ENCODE peak calls at places on chromosomes 7 and 10, in seven cellular contexts. T is BJ; X is esophagus squamous epithelium; N is colonic mucosa; P is A549; C is body of pancreas; Z is CD8-positive, alpha-beta T cell. R is an unnamed sample.

GRCh38 chr7:139673762-139674161 is 104.0 kb downstream of the HIPK2 start:
- DNase-seq in P (no peak), X (no peak), N (no peak), C (no peak), Z (no peak), T (no peak), R (no peak)

GRCh38 chr7:151783958-151784575 is 92.8 kb downstream of the PRKAG2 start:
- DNase-seq in Z (no peak), C (no peak), P (no peak), T (no peak), N (no peak), X (no peak), R (no peak)

GRCh38 chr10:62038609-62039190 is 137.2 kb downstream of the ARID5B start:
- DNase-seq in C (peak), T (no peak), X (no peak), N (peak), Z (peak), P (peak), R (no peak)

GRCh38 chr7:113179313-113179712 is 61.0 kb upstream of the SMIM30 start:
- DNase-seq in X (no peak), P (no peak), T (no peak), C (no peak), Z (no peak), N (peak), R (no peak)

GRCh38 chr10:18197706-18198105 is 57.5 kb downstream of the CACNB2 start:
- DNase-seq in C (no peak), X (no peak), Z (no peak), T (no peak), P (no peak), N (no peak), R (no peak)

GRCh38 chr7:12231097-12231496 is 20.0 kb downstream of the TMEM106B start:
- DNase-seq in T (no peak), P (no peak), X (no peak), N (no peak), C (no peak), Z (no peak), R (no peak)

GRCh38 chr7:128191136-128191844 is 49.8 kb upstream of the LEP start:
- DNase-seq in P (no peak), X (no peak), Z (no peak), T (no peak), C (no peak), N (no peak), R (no peak)

GRCh38 chr10:61899997-61900828 is 1.3 kb upstream of the ARID5B start:
- DNase-seq in Z (peak), X (peak), C (peak), N (peak), T (no peak), P (peak), R (no peak)

GRCh38 chr10:42992957-42993390 is 83.9 kb upstream of the RET start:
- DNase-seq in T (no peak), X (no peak), P (no peak), Z (no peak), C (no peak), N (peak), R (no peak)

GRCh38 chr10:78491812-78492211 is 458.1 kb downstream of the RPS24 start:
- DNase-seq in P (no peak), Z (no peak), N (no peak), T (no peak), X (no peak), C (no peak), R (no peak)

GRCh38 chr10:49094707-49095106 is 20.6 kb downstream of the VSTM4 start:
- DNase-seq in T (no peak), Z (no peak), N (no peak), P (no peak), C (no peak), X (no peak), R (no peak)

GRCh38 chr10:76429331-76429625 is 997.9 kb downstream of the LRMDA start:
- DNase-seq in T (no peak), P (no peak), X (no peak), C (no peak), Z (no peak), N (no peak), R (no peak)

GRCh38 chr7:69739182-69739581 is 140.9 kb downstream of the AUTS2 start:
- DNase-seq in X (no peak), C (no peak), P (no peak), T (no peak), Z (no peak), N (no peak), R (no peak)

GRCh38 chr7:30470163-30470770 is 8.3 kb downstream of the NOD1 start:
- DNase-seq in C (no peak), N (no peak), X (no peak), T (no peak), Z (no peak), P (no peak), R (no peak)

GRCh38 chr7:4758111-4758510 is 17.3 kb upstream of the AP5Z1 start:
- DNase-seq in N (no peak), Z (no peak), P (no peak), X (no peak), T (no peak), C (no peak), R (no peak)

GRCh38 chr10:69446650-69447151 is 4.6 kb upstream of the TSPAN15 start:
- DNase-seq in Z (no peak), C (no peak), N (peak), X (no peak), T (peak), P (peak), R (no peak)

GRCh38 chr7:47361746-47362215 is 220.1 kb downstream of the TNS3 start:
- DNase-seq in P (no peak), Z (no peak), X (no peak), N (no peak), T (peak), C (peak), R (peak)

GRCh38 chr7:8190121-8190895 is 71.7 kb downstream of the ICA1 start:
- DNase-seq in N (peak), P (no peak), C (peak), Z (peak), T (no peak), X (no peak), R (peak)

GRCh38 chr10:4981722-4982471 is 18.7 kb downstream of the AKR1C1 start:
- DNase-seq in Z (no peak), T (no peak), N (peak), X (no peak), P (no peak), C (peak), R (peak)

GRCh38 chr10:70874061-70874460 is 14.3 kb downstream of the PCBD1 start:
- DNase-seq in Z (no peak), C (no peak), P (no peak), X (no peak), N (no peak), T (no peak), R (no peak)

GRCh38 chr10:44960482-44961230 is 1.1 kb downstream of the RASSF4 start:
- DNase-seq in P (no peak), C (peak), X (no peak), T (no peak), N (peak), Z (no peak), R (no peak)

GRCh38 chr10:13162013-13162364 is 631 bp downstream of the MCM10 start:
- DNase-seq in N (no peak), X (no peak), T (no peak), Z (no peak), C (no peak), P (peak), R (no peak)

GRCh38 chr7:93148135-93148534 is at the start of gene SAMD9L:
- DNase-seq in N (peak), X (no peak), T (no peak), C (no peak), Z (no peak), P (no peak), R (no peak)

GRCh38 chr10:9339702-9340101 is 1285.2 kb downstream of the GATA3 start:
- DNase-seq in T (no peak), N (no peak), C (no peak), P (no peak), X (no peak), Z (no peak), R (no peak)

GRCh38 chr7:128937271-128937646 is 468 bp upstream of the IRF5 start:
- DNase-seq in C (no peak), P (no peak), Z (no peak), T (no peak), X (no peak), N (no peak), R (no peak)

GRCh38 chr7:26664735-26665420 is 199.5 kb downstream of the SKAP2 start:
- DNase-seq in X (no peak), T (no peak), N (no peak), Z (peak), C (peak), P (no peak), R (no peak)

GRCh38 chr7:146375155-146375554 is 258.6 kb downstream of the CNTNAP2 start:
- DNase-seq in N (no peak), Z (no peak), C (no peak), T (no peak), P (no peak), X (no peak), R (no peak)

GRCh38 chr10:105063796-105064195 is 422.7 kb downstream of the SORCS3 start:
- DNase-seq in C (peak), X (no peak), Z (no peak), P (no peak), T (no peak), N (peak), R (peak)

GRCh38 chr7:130734525-130735272 is 692 bp upstream of the KLF14 start:
- DNase-seq in T (no peak), C (no peak), X (no peak), Z (no peak), P (no peak), N (no peak), R (no peak)
- H3K4me3 ChIP-seq in T (peak), C (peak), X (peak), Z (peak), P (peak), N (peak), R (peak)

DNA sequence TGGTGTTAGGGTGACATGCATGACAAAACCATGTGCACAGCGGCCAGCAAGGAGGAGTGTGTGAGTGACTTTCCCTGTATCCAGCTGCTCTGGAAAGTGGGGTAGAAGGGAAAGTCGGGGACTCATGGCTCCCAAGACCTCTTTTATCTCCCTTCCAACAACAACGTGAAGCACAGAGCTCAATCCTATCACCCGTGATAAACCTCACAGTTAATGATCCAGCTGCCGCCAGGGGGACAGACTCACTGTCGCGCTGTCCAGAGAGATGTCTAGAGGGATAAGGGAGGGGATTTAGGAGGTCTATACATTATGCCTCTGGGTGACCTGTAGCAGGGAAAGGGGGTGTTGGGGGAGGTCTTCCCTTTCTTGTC is 83.9 kb upstream of the SMNDC1 start:
- DNase-seq in T (no peak), N (no peak), X (no peak), P (no peak), C (no peak), Z (no peak), R (no peak)
- TF ChIP-seq CTCF in T (peak), N (no peak), X (no peak), P (no peak), C (no peak), Z (no peak), R (no peak)

GRCh38 chr7:17996040-17996439 is 31.6 kb downstream of the PRPS1L1 start:
- DNase-seq in N (no peak), T (no peak), X (no peak), Z (no peak), C (no peak), P (no peak), R (no peak)
- H3K4me3 ChIP-seq in N (no peak), T (no peak), X (no peak), Z (no peak), C (no peak), P (no peak), R (no peak)

GRCh38 chr10:98384531-98385133 is 30.4 kb downstream of the PYROXD2 start:
- DNase-seq in N (no peak), T (no peak), X (no peak), C (no peak), Z (no peak), P (no peak), R (no peak)
- TF ChIP-seq CTCF in N (no peak), T (no peak), X (no peak), C (no peak), Z (no peak), P (no peak), R (no peak)

DNA sequence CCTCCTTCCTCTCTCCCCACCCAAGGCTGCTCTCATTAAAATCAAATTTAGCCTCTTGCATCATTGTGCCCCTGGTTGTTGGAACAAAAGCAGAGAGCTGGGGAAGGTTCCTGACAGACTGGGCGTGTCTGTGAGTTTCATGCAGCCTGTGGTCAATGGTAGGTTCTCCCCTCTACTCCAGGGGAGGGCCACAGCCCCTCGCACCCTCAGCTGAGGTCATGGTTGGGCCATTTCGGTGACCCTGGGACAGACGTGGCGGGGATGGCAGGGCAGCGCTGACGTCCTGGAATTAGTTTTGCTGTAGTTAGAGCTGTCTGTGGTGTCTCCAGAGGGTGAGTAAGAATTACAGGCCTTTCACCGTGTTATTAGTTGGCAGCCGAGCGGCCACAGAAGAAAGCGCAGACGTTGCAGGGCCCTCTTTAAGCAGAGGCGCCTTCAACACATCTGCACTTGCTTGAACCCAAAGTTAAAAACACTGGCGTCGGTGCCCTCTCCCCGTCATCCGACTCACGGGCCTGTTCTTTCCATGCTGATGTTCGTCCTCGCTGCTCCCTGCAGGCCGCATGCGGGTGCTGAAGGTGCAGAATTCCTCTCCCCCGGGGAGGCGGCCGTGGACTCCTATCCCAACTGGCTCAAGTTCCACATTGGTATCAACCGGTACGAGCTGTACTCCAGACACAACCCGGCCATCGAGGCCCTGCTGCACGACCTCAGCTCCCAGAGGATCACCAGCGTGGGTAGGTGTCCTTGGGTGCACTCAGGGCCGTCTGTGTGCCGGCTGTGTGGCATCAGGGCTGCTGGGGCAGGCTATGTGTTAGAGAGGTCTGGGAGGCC is 2.8 kb downstream of the FAM20C start:
- DNase-seq in C (no peak), Z (no peak), P (no peak), N (no peak), T (peak), X (no peak), R (no peak)
- H3K4me3 ChIP-seq in C (no peak), Z (no peak), P (no peak), N (peak), T (peak), X (peak), R (peak)

DNA sequence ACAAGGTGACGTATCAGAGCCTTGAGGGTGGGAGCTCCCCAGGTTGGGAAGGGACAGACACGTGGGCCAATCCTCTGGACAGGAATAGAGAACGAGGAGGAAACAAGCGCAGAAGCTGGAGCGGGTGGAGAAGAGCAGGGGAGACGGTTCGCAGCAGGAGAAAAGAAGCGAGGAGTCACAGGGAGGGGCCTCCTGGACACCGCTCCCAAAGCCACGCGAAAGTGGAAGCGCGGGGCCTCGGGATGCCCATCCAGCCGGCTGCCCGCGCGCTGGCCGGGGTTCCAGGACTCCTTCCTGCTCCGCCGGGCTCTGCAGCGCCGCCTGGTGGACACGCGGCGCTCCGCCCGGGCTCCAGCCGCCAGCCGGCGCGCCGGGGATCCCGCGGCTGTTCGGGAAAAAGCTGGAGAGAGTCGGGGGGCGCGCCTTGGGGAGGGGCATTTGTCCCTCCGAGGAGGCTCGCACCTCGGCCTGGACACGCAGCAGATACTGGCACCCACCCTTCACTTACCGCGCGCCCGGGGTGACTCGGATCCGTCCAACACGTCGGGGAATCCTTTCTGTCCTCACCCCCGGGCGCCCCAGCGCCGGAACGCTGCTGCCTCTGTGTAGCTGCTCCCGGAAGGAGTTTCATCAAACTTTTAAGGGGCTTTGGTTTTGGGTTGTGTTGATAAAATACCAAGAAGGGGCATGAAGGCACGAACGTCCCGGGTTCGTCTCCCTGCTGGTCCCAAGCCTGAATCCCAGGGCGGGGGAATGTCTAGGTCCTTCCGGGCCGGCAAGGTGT is 6.2 kb downstream of the ZNF503 start:
- DNase-seq in T (no peak), Z (no peak), P (peak), X (no peak), N (peak), C (peak), R (no peak)
- TF ChIP-seq CTCF in T (peak), Z (peak), P (peak), X (peak), N (peak), C (peak), R (peak)

DNA sequence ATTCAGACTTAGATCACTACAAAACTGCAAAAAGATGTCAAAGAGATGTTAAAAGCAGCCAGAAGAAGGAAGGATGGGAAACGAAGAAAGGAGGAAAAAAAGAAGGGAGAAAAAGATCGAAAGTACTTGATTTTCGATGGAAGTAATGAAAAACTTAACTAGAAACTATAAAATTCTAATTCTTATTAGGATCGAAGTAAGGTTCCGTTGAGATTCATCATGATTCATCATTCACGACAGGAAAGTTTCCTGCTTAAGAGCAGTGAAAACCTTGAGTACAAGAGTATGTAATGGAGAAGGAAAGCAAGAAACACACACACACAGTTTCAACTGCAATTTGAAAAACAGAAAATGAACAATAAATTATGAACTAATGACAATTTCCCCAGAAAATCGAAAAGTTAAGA is 1.2 kb upstream of the ING3 start:
- DNase-seq in C (no peak), Z (no peak), N (no peak), X (no peak), T (no peak), P (no peak), R (no peak)
- H3K4me3 ChIP-seq in C (peak), Z (peak), N (no peak), X (peak), T (no peak), P (peak), R (no peak)

GRCh38 chr7:2172311-2173183 is 60.2 kb downstream of the MAD1L1 start:
- DNase-seq in X (no peak), P (no peak), Z (no peak), T (peak), C (peak), N (peak), R (peak)
- TF ChIP-seq CTCF in X (no peak), P (no peak), Z (no peak), T (no peak), C (no peak), N (no peak), R (peak)